ENCODE peak calls at places on chromosomes 6 and 20, in nine cellular contexts. I is H9, S is uterus, L is colonic mucosa, V is MCF 10A, D is neural progenitor cell, B is thoracic aorta, O is HepG2, J is B cell. M is an unnamed sample.

GRCh38 chr6:149896491-149896890 is 1.4 kb downstream of the RAET1E start:
- DNase-seq in I (no peak), S (no peak), L (no peak), V (peak; percentile 43), D (no peak), B (no peak), O (no peak), J (no peak), M (no peak)

GRCh38 chr6:104884867-104885517 is 25.3 kb upstream of the HACE1 start:
- DNase-seq in I (no peak), S (no peak), L (no peak), V (no peak), D (no peak), B (no peak), O (no peak), J (no peak), M (no peak)

GRCh38 chr20:45104786-45105185 is 3.9 kb upstream of the KCNS1 start:
- DNase-seq in I (no peak), S (no peak), L (no peak), V (peak; percentile 79), D (no peak), B (no peak), O (no peak), J (no peak), M (no peak)

GRCh38 chr20:4814696-4815252 is 93.1 kb downstream of the PRND start:
- DNase-seq in I (no peak), S (no peak), L (no peak), V (no peak), D (no peak), B (no peak), O (no peak), J (peak; percentile 93), M (peak; percentile 92)

GRCh38 chr20:46117704-46118467 is at the start of gene CD40:
- DNase-seq in I (peak; percentile 95), S (peak; percentile 92), L (peak; percentile 85), V (peak; percentile 66), D (peak; percentile 97), B (peak; percentile 55), O (peak; percentile 71), J (peak; percentile 93), M (peak; percentile 92)

GRCh38 chr6:87197547-87197946 is 42.2 kb downstream of the ZNF292 start:
- DNase-seq in I (no peak), S (no peak), L (no peak), V (no peak), D (no peak), B (no peak), O (no peak), J (no peak), M (peak; percentile 74)

GRCh38 chr6:40349092-40349491 is 238.1 kb downstream of the LRFN2 start:
- DNase-seq in I (peak; percentile 27), S (peak; percentile 55), L (no peak), V (no peak), D (no peak), B (no peak), O (no peak), J (no peak), M (no peak)

GRCh38 chr20:64142546-64142945 is 21.7 kb upstream of the MYT1 start:
- DNase-seq in I (no peak), S (no peak), L (no peak), V (no peak), D (peak; percentile 31), B (no peak), O (no peak), J (no peak), M (no peak)

GRCh38 chr20:6818033-6818808 is 50.7 kb downstream of the BMP2 start:
- DNase-seq in I (peak; percentile 45), S (no peak), L (no peak), V (no peak), D (peak; percentile 11), B (no peak), O (no peak), J (no peak), M (no peak)

GRCh38 chr6:44086931-44087574 is 40.2 kb downstream of the MRPL14 start:
- DNase-seq in I (no peak), S (no peak), L (no peak), V (peak; percentile 48), D (no peak), B (no peak), O (no peak), J (no peak), M (no peak)

GRCh38 chr20:49231461-49231860 is 12.2 kb downstream of the DDX27 start:
- DNase-seq in I (no peak), S (no peak), L (no peak), V (no peak), D (no peak), B (no peak), O (no peak), J (no peak), M (no peak)

GRCh38 chr6:19805146-19805515 is 32.0 kb upstream of the ID4 start:
- DNase-seq in I (no peak), S (no peak), L (no peak), V (no peak), D (peak; percentile 9), B (no peak), O (peak; percentile 27), J (no peak), M (no peak)

GRCh38 chr6:106039836-106040592 is 46.1 kb upstream of the PRDM1 start:
- DNase-seq in I (no peak), S (no peak), L (no peak), V (no peak), D (no peak), B (no peak), O (no peak), J (no peak), M (peak; percentile 9)

GRCh38 chr20:3472105-3472504 is 1.3 kb downstream of the ATRN start:
- DNase-seq in I (no peak), S (no peak), L (no peak), V (no peak), D (no peak), B (no peak), O (peak; percentile 41), J (no peak), M (no peak)

GRCh38 chr20:3471397-3472021 is 691 bp downstream of the ATRN start:
- DNase-seq in I (no peak), S (no peak), L (peak; percentile 22), V (no peak), D (peak; percentile 25), B (no peak), O (no peak), J (no peak), M (no peak)

GRCh38 chr20:3473324-3473723 is 2.5 kb downstream of the ATRN start:
- DNase-seq in I (no peak), S (no peak), L (no peak), V (no peak), D (no peak), B (no peak), O (no peak), J (no peak), M (no peak)

GRCh38 chr20:3470208-3470626 is 601 bp upstream of the ATRN start:
- DNase-seq in I (no peak), S (peak; percentile 16), L (no peak), V (no peak), D (no peak), B (peak; percentile 6), O (no peak), J (peak; percentile 6), M (no peak)

DNA sequence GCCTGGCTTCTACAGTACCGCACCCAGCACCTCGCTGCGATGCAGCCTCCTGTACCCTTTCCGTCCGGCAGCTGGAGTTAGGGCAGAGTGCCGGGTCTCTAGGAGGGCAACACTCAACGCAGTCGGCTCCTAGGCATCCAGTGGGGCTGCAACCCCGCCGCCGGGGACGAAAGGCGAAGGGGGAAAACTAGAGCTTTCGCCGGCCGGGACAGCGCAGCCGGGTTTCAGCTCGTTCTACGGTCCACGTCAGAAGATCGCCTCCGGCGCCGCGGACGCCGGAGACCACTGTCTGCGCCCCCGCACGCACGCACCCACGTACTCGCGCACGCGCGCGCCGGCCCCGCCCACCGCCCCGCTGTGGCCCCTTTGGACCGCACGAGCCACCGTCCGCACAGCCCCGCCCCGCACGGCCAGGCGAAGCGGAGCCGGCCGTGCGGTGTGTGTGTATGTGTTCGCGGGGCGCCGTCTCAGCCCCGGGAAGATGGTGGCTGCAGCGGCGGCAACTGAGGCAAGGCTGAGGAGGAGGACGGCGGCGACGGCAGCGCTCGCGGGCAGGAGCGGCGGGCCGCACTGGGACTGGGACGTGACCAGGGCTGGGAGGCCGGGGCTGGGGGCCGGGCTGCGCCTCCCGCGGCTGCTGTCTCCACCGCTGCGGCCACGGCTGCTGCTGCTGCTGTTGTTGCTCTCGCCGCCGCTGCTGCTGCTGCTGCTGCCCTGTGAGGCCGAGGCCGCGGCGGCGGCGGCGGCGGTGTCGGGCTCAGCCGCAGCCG is at the start of gene ATRN:
- DNase-seq in I (peak; percentile 81), S (peak; percentile 94), L (peak; percentile 89), V (peak; percentile 84), D (peak; percentile 91), B (peak; percentile 75), O (peak; percentile 87), J (peak; percentile 96), M (peak; percentile 94)
- TF ChIP-seq CTCF in I (no peak), S (peak; percentile 3), L (no peak), V (no peak), D (peak; percentile 9), B (no peak), O (no peak), J (no peak), M (no peak)

DNA sequence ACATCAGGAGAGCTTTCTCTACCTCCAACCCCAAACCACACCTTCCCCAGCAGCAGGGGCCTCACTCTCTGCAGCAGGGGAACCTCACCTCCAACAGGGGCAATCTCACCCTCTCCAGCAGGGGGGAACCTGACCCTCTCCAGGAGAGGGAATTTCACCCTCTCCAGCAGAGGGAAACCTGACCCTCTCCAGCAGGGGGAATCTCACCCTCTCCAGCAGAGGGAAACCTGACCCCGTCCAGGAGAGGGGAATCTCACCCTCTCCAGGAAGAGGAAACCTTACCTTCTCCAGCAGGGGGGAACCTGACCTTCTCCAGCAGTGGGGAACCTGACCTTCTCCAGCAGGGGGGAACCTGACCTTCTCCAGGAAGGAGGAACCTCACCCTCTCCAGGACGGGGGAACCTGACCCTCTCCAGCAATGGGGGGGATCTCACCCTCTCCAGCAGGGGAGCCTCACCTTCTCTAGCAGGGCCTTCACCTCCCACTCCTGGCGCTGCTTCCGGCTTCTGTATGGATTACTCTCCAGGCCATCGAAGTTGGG is 3.1 kb downstream of the B3GALT4 start:
- DNase-seq in I (peak; percentile 89), S (no peak), L (no peak), V (peak; percentile 74), D (peak; percentile 56), B (no peak), O (peak; percentile 93), J (no peak), M (peak; percentile 45)
- TF ChIP-seq CTCF in I (peak; percentile 76), S (no peak), L (no peak), V (peak; percentile 72), D (peak; percentile 52), B (peak; percentile 24), O (peak; percentile 83), J (no peak), M (peak; percentile 35)

DNA sequence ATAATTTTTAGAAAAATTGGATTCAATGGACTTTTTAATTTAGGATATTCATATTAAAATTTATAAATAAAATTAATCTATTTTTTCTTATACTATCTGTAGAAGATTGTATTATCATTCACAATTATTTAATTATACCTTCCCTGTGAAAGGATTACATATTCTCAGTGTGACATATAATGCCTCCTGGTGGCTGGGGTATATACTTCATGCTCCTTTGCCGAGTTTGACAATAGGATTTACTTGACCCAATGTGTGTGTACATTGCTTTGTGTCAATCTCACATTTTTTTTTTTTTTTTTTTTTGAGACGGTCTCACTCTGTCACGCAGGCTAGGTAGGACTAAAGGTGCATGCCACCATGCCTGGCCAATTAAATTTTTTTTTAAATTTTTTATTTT is 230.0 kb upstream of the CHD6 start:
- DNase-seq in I (no peak), S (no peak), L (no peak), V (no peak), D (no peak), B (no peak), O (peak; percentile 29), J (no peak), M (no peak)
- TF ChIP-seq CTCF in I (peak; percentile 66), S (no peak), L (no peak), V (no peak), D (peak; percentile 31), B (no peak), O (peak; percentile 39), J (no peak), M (no peak)

GRCh38 chr20:25067102-25067987 is 9.4 kb upstream of the ACSS1 start:
- DNase-seq in I (no peak), S (peak; percentile 5), L (no peak), V (no peak), D (no peak), B (no peak), O (no peak), J (no peak), M (no peak)
- TF ChIP-seq CTCF in I (no peak), S (no peak), L (no peak), V (no peak), D (no peak), B (no peak), O (no peak), J (no peak), M (no peak)

M was measured in GM12865.